ENCODE peak calls at places on chromosomes 2 and 18, in five cellular contexts. E, U, Z, H and C are unnamed samples.

GRCh38 chr2:163667064-163667887 is 68.5 kb downstream of the FIGN start:
- DNase-seq in E (peak; percentile 95), U (peak; percentile 73), Z (no peak), H (no peak), C (peak; percentile 80)

GRCh38 chr2:29808321-29808720 is 113.1 kb downstream of the ALK start:
- DNase-seq in E (no peak), U (no peak), Z (no peak), H (peak; percentile 9), C (no peak)

GRCh38 chr2:139963863-139964355 is 1183.7 kb upstream of the NXPH2 start:
- DNase-seq in E (no peak), U (no peak), Z (no peak), H (no peak), C (no peak)

GRCh38 chr2:231189571-231190495 is 8.6 kb upstream of the ARMC9 start:
- DNase-seq in E (peak; percentile 68), U (peak; percentile 69), Z (no peak), H (peak; percentile 64), C (peak; percentile 92)

GRCh38 chr2:221958224-221958623 is 340.6 kb downstream of the PAX3 start:
- DNase-seq in E (peak; percentile 6), U (no peak), Z (no peak), H (peak; percentile 78), C (no peak)

GRCh38 chr2:112137516-112138142 is 556 bp upstream of the FBLN7 start:
- DNase-seq in E (peak; percentile 28), U (peak; percentile 49), Z (no peak), H (peak; percentile 33), C (peak; percentile 93)

GRCh38 chr2:237581751-237582746 is 8.5 kb downstream of the RAB17 start:
- DNase-seq in E (peak; percentile 82), U (peak; percentile 85), Z (no peak), H (peak; percentile 84), C (peak; percentile 91)

GRCh38 chr18:62938006-62938405 is 222.7 kb downstream of the PHLPP1 start:
- DNase-seq in E (peak; percentile 56), U (peak; percentile 30), Z (no peak), H (no peak), C (no peak)

GRCh38 chr2:148021059-148021985 is at the start of gene MBD5:
- DNase-seq in E (peak; percentile 44), U (peak; percentile 15), Z (no peak), H (peak; percentile 84), C (no peak)

GRCh38 chr18:49949991-49950395 is 136.7 kb upstream of the ACAA2 start:
- DNase-seq in E (no peak), U (no peak), Z (no peak), H (no peak), C (no peak)

GRCh38 chr2:156190532-156190931 is 142.0 kb downstream of the NR4A2 start:
- DNase-seq in E (no peak), U (no peak), Z (no peak), H (no peak), C (no peak)

GRCh38 chr2:185857676-185858075 is 119.1 kb downstream of the FSIP2 start:
- DNase-seq in E (peak; percentile 3), U (no peak), Z (no peak), H (no peak), C (no peak)

GRCh38 chr2:217902281-217903141 is 100.3 kb downstream of the TNS1 start:
- DNase-seq in E (peak; percentile 92), U (peak; percentile 39), Z (no peak), H (peak; percentile 52), C (peak; percentile 93)

GRCh38 chr2:73020657-73021370 is 50.7 kb downstream of the SFXN5 start:
- DNase-seq in E (peak; percentile 90), U (peak; percentile 79), Z (no peak), H (peak; percentile 9), C (peak; percentile 93)

GRCh38 chr2:44956841-44957240 is 15.3 kb downstream of the SIX3 start:
- DNase-seq in E (no peak), U (no peak), Z (no peak), H (no peak), C (peak; percentile 30)

GRCh38 chr2:191302459-191303155 is 57.4 kb downstream of the MYO1B start:
- DNase-seq in E (no peak), U (no peak), Z (no peak), H (peak; percentile 77), C (peak; percentile 74)

GRCh38 chr18:12155996-12156395 is 62.4 kb downstream of the ANKRD62 start:
- DNase-seq in E (no peak), U (no peak), Z (no peak), H (peak; percentile 1), C (no peak)

GRCh38 chr2:222655406-222655747 is 515 bp downstream of the FARSB start:
- DNase-seq in E (peak; percentile 39), U (peak; percentile 7), Z (no peak), H (peak; percentile 23), C (no peak)

GRCh38 chr2:126344498-126344897 is 311.5 kb upstream of the GYPC start:
- DNase-seq in E (no peak), U (no peak), Z (no peak), H (no peak), C (no peak)

GRCh38 chr2:20185176-20186022 is 39.5 kb downstream of the SDC1 start:
- DNase-seq in E (peak; percentile 48), U (no peak), Z (no peak), H (no peak), C (peak; percentile 89)